ENCODE peak calls at places on chromosomes 3 and 15, in six cellular contexts. Y, U, Z, W, N and H are unnamed samples.

GRCh38 chr3:188695251-188695650 is 476.5 kb upstream of the TPRG1 start:
- DNase-seq in Y (no peak), U (no peak), Z (no peak), W (no peak), N (peak; percentile 70), H (no peak)

GRCh38 chr3:36714343-36714742 is 50.0 kb downstream of the DCLK3 start:
- DNase-seq in Y (no peak), U (no peak), Z (no peak), W (no peak), N (peak; percentile 60), H (no peak)

GRCh38 chr15:64635486-64635815 is 139.9 kb downstream of the RBPMS2 start:
- DNase-seq in Y (no peak), U (no peak), Z (no peak), W (peak; percentile 64), N (no peak), H (peak; percentile 57)

GRCh38 chr3:36707623-36708409 is 56.5 kb downstream of the DCLK3 start:
- DNase-seq in Y (no peak), U (no peak), Z (no peak), W (no peak), N (peak; percentile 86), H (no peak)

GRCh38 chr3:44104668-44105321 is 136.9 kb upstream of the TOPAZ1 start:
- DNase-seq in Y (no peak), U (no peak), Z (no peak), W (peak; percentile 47), N (peak; percentile 93), H (no peak)

GRCh38 chr15:75138016-75138999 is 63.4 kb upstream of the C15orf39 start:
- DNase-seq in Y (no peak), U (no peak), Z (no peak), W (peak; percentile 23), N (no peak), H (no peak)

GRCh38 chr15:70234256-70234965 is 136.7 kb upstream of the TLE3 start:
- DNase-seq in Y (no peak), U (no peak), Z (no peak), W (peak; percentile 42), N (peak; percentile 88), H (peak; percentile 10)

GRCh38 chr15:87851497-87851896 is 405.0 kb downstream of the NTRK3 start:
- DNase-seq in Y (no peak), U (no peak), Z (no peak), W (no peak), N (no peak), H (no peak)

GRCh38 chr3:197151562-197151961 is 121.9 kb upstream of the MELTF start:
- DNase-seq in Y (no peak), U (no peak), Z (no peak), W (peak; percentile 63), N (peak; percentile 78), H (peak; percentile 62)

GRCh38 chr15:84748274-84749110 is at the start of gene ZNF592:
- DNase-seq in Y (peak; percentile 91), U (peak; percentile 79), Z (peak; percentile 84), W (no peak), N (no peak), H (peak; percentile 47)

GRCh38 chr3:138727371-138727770 is 107.4 kb downstream of the PIK3CB start:
- DNase-seq in Y (no peak), U (no peak), Z (no peak), W (no peak), N (no peak), H (no peak)

GRCh38 chr15:86231864-86232801 is 152.5 kb downstream of the AGBL1 start:
- DNase-seq in Y (no peak), U (peak; percentile 8), Z (no peak), W (peak; percentile 0), N (peak; percentile 37), H (no peak)

GRCh38 chr3:11071096-11071755 is 78.7 kb downstream of the SLC6A1 start:
- DNase-seq in Y (peak; percentile 40), U (no peak), Z (no peak), W (no peak), N (no peak), H (no peak)

GRCh38 chr3:71162221-71162620 is 421.3 kb downstream of the FOXP1 start:
- DNase-seq in Y (no peak), U (no peak), Z (no peak), W (no peak), N (no peak), H (no peak)

GRCh38 chr15:87764461-87765236 is 491.9 kb downstream of the NTRK3 start:
- DNase-seq in Y (no peak), U (no peak), Z (no peak), W (no peak), N (peak; percentile 93), H (no peak)

GRCh38 chr3:184986490-184986889 is 166.4 kb downstream of the C3orf70 start:
- DNase-seq in Y (no peak), U (no peak), Z (no peak), W (no peak), N (no peak), H (no peak)

GRCh38 chr15:77224352-77224751 is 153.4 kb upstream of the TSPAN3 start:
- DNase-seq in Y (no peak), U (no peak), Z (no peak), W (no peak), N (no peak), H (no peak)

GRCh38 chr15:82043130-82043673 is 2.6 kb downstream of the MEX3B start:
- DNase-seq in Y (no peak), U (no peak), Z (no peak), W (no peak), N (no peak), H (no peak)

GRCh38 chr3:45329779-45330305 is 58.5 kb upstream of the LARS2 start:
- DNase-seq in Y (no peak), U (no peak), Z (no peak), W (no peak), N (no peak), H (no peak)

GRCh38 chr15:53837263-53837662 is 77.8 kb upstream of the WDR72 start:
- DNase-seq in Y (no peak), U (no peak), Z (peak; percentile 77), W (no peak), N (no peak), H (no peak)

GRCh38 chr3:160968731-160969130 is 136.4 kb downstream of the B3GALNT1 start:
- DNase-seq in Y (no peak), U (no peak), Z (no peak), W (no peak), N (no peak), H (no peak)

GRCh38 chr3:82977871-82978270 is 1216.4 kb upstream of the GBE1 start:
- DNase-seq in Y (no peak), U (no peak), Z (no peak), W (no peak), N (no peak), H (no peak)

GRCh38 chr15:75107905-75108838 is 84.8 kb downstream of the PPCDC start:
- DNase-seq in Y (no peak), U (peak; percentile 69), Z (peak; percentile 66), W (peak; percentile 80), N (peak; percentile 93), H (peak; percentile 76)

GRCh38 chr3:177484926-177485325 is 287.6 kb upstream of the TBL1XR1 start:
- DNase-seq in Y (no peak), U (no peak), Z (no peak), W (peak; percentile 71), N (no peak), H (no peak)

GRCh38 chr3:196969660-196970546 is 1.3 kb upstream of the PIGZ start:
- DNase-seq in Y (no peak), U (peak; percentile 55), Z (no peak), W (no peak), N (peak; percentile 54), H (no peak)

GRCh38 chr3:99562990-99563607 is 75.3 kb upstream of the COL8A1 start:
- DNase-seq in Y (no peak), U (no peak), Z (no peak), W (no peak), N (peak; percentile 60), H (no peak)

GRCh38 chr3:194711913-194712312 is 26.2 kb downstream of the FAM43A start:
- DNase-seq in Y (no peak), U (no peak), Z (no peak), W (peak; percentile 87), N (peak; percentile 99), H (no peak)

GRCh38 chr3:50218448-50218847 is 13.4 kb downstream of the SLC38A3 start:
- DNase-seq in Y (no peak), U (no peak), Z (no peak), W (no peak), N (no peak), H (no peak)

GRCh38 chr3:179318876-179319275 is 4.0 kb upstream of the ZNF639 start:
- DNase-seq in Y (no peak), U (no peak), Z (no peak), W (no peak), N (peak; percentile 16), H (no peak)

GRCh38 chr3:47431225-47431624 is 44.5 kb downstream of the SCAP start:
- DNase-seq in Y (no peak), U (no peak), Z (no peak), W (no peak), N (no peak), H (no peak)

GRCh38 chr3:69353492-69353891 is 32.4 kb downstream of the FRMD4B start:
- DNase-seq in Y (no peak), U (no peak), Z (no peak), W (no peak), N (no peak), H (no peak)

GRCh38 chr15:66943456-66944095 is 121.8 kb upstream of the SMAD3 start:
- DNase-seq in Y (peak; percentile 62), U (no peak), Z (peak; percentile 48), W (no peak), N (no peak), H (no peak)

GRCh38 chr3:196688349-196688748 is 23.7 kb downstream of the CEP19 start:
- DNase-seq in Y (no peak), U (no peak), Z (no peak), W (peak; percentile 99), N (peak; percentile 64), H (peak; percentile 60)

GRCh38 chr3:123623346-123623880 is 38.6 kb upstream of the HACD2 start:
- DNase-seq in Y (peak; percentile 60), U (no peak), Z (no peak), W (no peak), N (peak; percentile 67), H (no peak)